ENCODE peak calls at places on chromosomes 3 and 15, in five cellular contexts. One of them, this sample, is unnamed.

GRCh38 chr3:142586803-142587406 is 8.4 kb upstream of the ATR start:
- DNase-seq in AG04450: peak; percentile 32
- DNase-seq in T-cell: no peak
- DNase-seq in H1: no peak
- DNase-seq in NCI-H2081: peak; percentile 81
- DNase-seq in this sample: peak; percentile 63

GRCh38 chr3:122577409-122578028 is at the start of gene PARP15:
- DNase-seq in AG04450: no peak
- DNase-seq in T-cell: peak; percentile 24
- DNase-seq in H1: peak; percentile 67
- DNase-seq in NCI-H2081: no peak
- DNase-seq in this sample: no peak

GRCh38 chr15:63049747-63050439 is 7.3 kb downstream of the TPM1 start:
- DNase-seq in AG04450: no peak
- DNase-seq in T-cell: no peak
- DNase-seq in H1: no peak
- DNase-seq in NCI-H2081: no peak
- DNase-seq in this sample: no peak

GRCh38 chr3:49723301-49723630 is 485 bp downstream of the GMPPB start:
- DNase-seq in AG04450: no peak
- DNase-seq in T-cell: peak; percentile 52
- DNase-seq in H1: no peak
- DNase-seq in NCI-H2081: no peak
- DNase-seq in this sample: no peak

GRCh38 chr3:105700575-105700974 is 168.2 kb downstream of the CBLB start:
- DNase-seq in AG04450: no peak
- DNase-seq in T-cell: no peak
- DNase-seq in H1: no peak
- DNase-seq in NCI-H2081: no peak
- DNase-seq in this sample: no peak

GRCh38 chr3:127539366-127540060 is 51.0 kb downstream of the TPRA1 start:
- DNase-seq in AG04450: no peak
- DNase-seq in T-cell: no peak
- DNase-seq in H1: no peak
- DNase-seq in NCI-H2081: no peak
- DNase-seq in this sample: no peak

GRCh38 chr3:23800731-23801130 is 5.0 kb upstream of the UBE2E1 start:
- DNase-seq in AG04450: no peak
- DNase-seq in T-cell: no peak
- DNase-seq in H1: no peak
- DNase-seq in NCI-H2081: no peak
- DNase-seq in this sample: no peak

GRCh38 chr15:95464091-95464888 is 866.2 kb upstream of the NR2F2 start:
- DNase-seq in AG04450: no peak
- DNase-seq in T-cell: no peak
- DNase-seq in H1: no peak
- DNase-seq in NCI-H2081: no peak
- DNase-seq in this sample: no peak

GRCh38 chr15:81165565-81165964 is 31.1 kb upstream of the IL16 start:
- DNase-seq in AG04450: no peak
- DNase-seq in T-cell: no peak
- DNase-seq in H1: no peak
- DNase-seq in NCI-H2081: no peak
- DNase-seq in this sample: no peak

GRCh38 chr3:102745881-102746280 is 311.1 kb downstream of the ZPLD1 start:
- DNase-seq in AG04450: no peak
- DNase-seq in T-cell: no peak
- DNase-seq in H1: no peak
- DNase-seq in NCI-H2081: no peak
- DNase-seq in this sample: no peak

GRCh38 chr15:52483712-52484111 is 45.0 kb downstream of the MYO5A start:
- DNase-seq in AG04450: no peak
- DNase-seq in T-cell: no peak
- DNase-seq in H1: no peak
- DNase-seq in NCI-H2081: no peak
- DNase-seq in this sample: no peak

GRCh38 chr3:125281411-125281810 is 68.9 kb upstream of the SLC12A8 start:
- DNase-seq in AG04450: no peak
- DNase-seq in T-cell: no peak
- DNase-seq in H1: no peak
- DNase-seq in NCI-H2081: no peak
- DNase-seq in this sample: no peak

GRCh38 chr15:89745131-89745530 is 5.9 kb downstream of the MESP1 start:
- DNase-seq in AG04450: no peak
- DNase-seq in T-cell: no peak
- DNase-seq in H1: no peak
- DNase-seq in NCI-H2081: no peak
- DNase-seq in this sample: no peak

GRCh38 chr3:124767259-124767658 is 37.0 kb downstream of the UMPS start:
- DNase-seq in AG04450: no peak
- DNase-seq in T-cell: no peak
- DNase-seq in H1: no peak
- DNase-seq in NCI-H2081: no peak
- DNase-seq in this sample: no peak

GRCh38 chr3:31567036-31567435 is 34.3 kb downstream of the STT3B start:
- DNase-seq in AG04450: no peak
- DNase-seq in T-cell: no peak
- DNase-seq in H1: no peak
- DNase-seq in NCI-H2081: no peak
- DNase-seq in this sample: no peak

GRCh38 chr3:27451845-27452244 is 32.3 kb downstream of the SLC4A7 start:
- DNase-seq in AG04450: no peak
- DNase-seq in T-cell: no peak
- DNase-seq in H1: no peak
- DNase-seq in NCI-H2081: no peak
- DNase-seq in this sample: no peak

GRCh38 chr3:15148614-15149013 is 49.7 kb upstream of the RBSN start:
- DNase-seq in AG04450: no peak
- DNase-seq in T-cell: no peak
- DNase-seq in H1: peak; percentile 56
- DNase-seq in NCI-H2081: no peak
- DNase-seq in this sample: no peak

GRCh38 chr3:21747376-21747775 is 3.6 kb downstream of the ZNF385D start:
- DNase-seq in AG04450: no peak
- DNase-seq in T-cell: no peak
- DNase-seq in H1: no peak
- DNase-seq in NCI-H2081: no peak
- DNase-seq in this sample: no peak

GRCh38 chr3:45677045-45677436 is 12.2 kb upstream of the SACM1L start:
- DNase-seq in AG04450: no peak
- DNase-seq in T-cell: peak; percentile 74
- DNase-seq in H1: no peak
- DNase-seq in NCI-H2081: no peak
- DNase-seq in this sample: no peak

GRCh38 chr3:177410734-177411133 is 213.5 kb upstream of the TBL1XR1 start:
- DNase-seq in AG04450: no peak
- DNase-seq in T-cell: peak; percentile 4
- DNase-seq in H1: no peak
- DNase-seq in NCI-H2081: peak; percentile 99
- DNase-seq in this sample: peak; percentile 69

GRCh38 chr3:107690522-107691138 is 167.9 kb downstream of the BBX start:
- DNase-seq in AG04450: peak; percentile 41
- DNase-seq in T-cell: no peak
- DNase-seq in H1: no peak
- DNase-seq in NCI-H2081: peak; percentile 33
- DNase-seq in this sample: peak; percentile 73

GRCh38 chr3:141366285-141367037 is 1.8 kb upstream of the ZBTB38 start:
- DNase-seq in AG04450: peak; percentile 89
- DNase-seq in T-cell: no peak
- DNase-seq in H1: no peak
- DNase-seq in NCI-H2081: no peak
- DNase-seq in this sample: no peak

GRCh38 chr3:150348500-150348899 is 59.6 kb upstream of the TSC22D2 start:
- DNase-seq in AG04450: no peak
- DNase-seq in T-cell: no peak
- DNase-seq in H1: no peak
- DNase-seq in NCI-H2081: no peak
- DNase-seq in this sample: no peak

GRCh38 chr3:33665294-33665693 is 52.8 kb downstream of the CLASP2 start:
- DNase-seq in AG04450: no peak
- DNase-seq in T-cell: no peak
- DNase-seq in H1: no peak
- DNase-seq in NCI-H2081: no peak
- DNase-seq in this sample: no peak

GRCh38 chr15:77959094-77959879 is 118.2 kb downstream of the TBC1D2B start:
- DNase-seq in AG04450: peak; percentile 20
- DNase-seq in T-cell: peak; percentile 40
- DNase-seq in H1: peak; percentile 99
- DNase-seq in NCI-H2081: peak; percentile 77
- DNase-seq in this sample: peak; percentile 62

GRCh38 chr3:183830187-183830586 is 4.8 kb upstream of the MAP6D1 start:
- DNase-seq in AG04450: no peak
- DNase-seq in T-cell: no peak
- DNase-seq in H1: no peak
- DNase-seq in NCI-H2081: no peak
- DNase-seq in this sample: no peak

GRCh38 chr15:77738038-77738370 is 105.3 kb upstream of the LINGO1 start:
- DNase-seq in AG04450: no peak
- DNase-seq in T-cell: no peak
- DNase-seq in H1: no peak
- DNase-seq in NCI-H2081: no peak
- DNase-seq in this sample: no peak

GRCh38 chr3:81216192-81216591 is 545.3 kb downstream of the GBE1 start:
- DNase-seq in AG04450: no peak
- DNase-seq in T-cell: no peak
- DNase-seq in H1: no peak
- DNase-seq in NCI-H2081: no peak
- DNase-seq in this sample: no peak

GRCh38 chr3:100400782-100401673 is at the start of the genes LNP1 and TOMM70:
- DNase-seq in AG04450: peak; percentile 89
- DNase-seq in T-cell: peak; percentile 92
- DNase-seq in H1: peak; percentile 93
- DNase-seq in NCI-H2081: peak; percentile 98
- DNase-seq in this sample: peak; percentile 98

GRCh38 chr3:8622873-8623725 is 21.5 kb downstream of the SSUH2 start:
- DNase-seq in AG04450: peak; percentile 36
- DNase-seq in T-cell: no peak
- DNase-seq in H1: peak; percentile 89
- DNase-seq in NCI-H2081: peak; percentile 13
- DNase-seq in this sample: peak; percentile 35

GRCh38 chr3:112333386-112334334 is 704 bp downstream of the CD200 start:
- DNase-seq in AG04450: no peak
- DNase-seq in T-cell: no peak
- DNase-seq in H1: peak; percentile 81
- DNase-seq in NCI-H2081: peak; percentile 10
- DNase-seq in this sample: peak; percentile 50

GRCh38 chr15:48785712-48786111 is 25.2 kb downstream of the CEP152 start:
- DNase-seq in AG04450: no peak
- DNase-seq in T-cell: no peak
- DNase-seq in H1: no peak
- DNase-seq in NCI-H2081: no peak
- DNase-seq in this sample: no peak

GRCh38 chr3:193407156-193407555 is 28.6 kb upstream of the ATP13A5 start:
- DNase-seq in AG04450: no peak
- DNase-seq in T-cell: no peak
- DNase-seq in H1: peak; percentile 44
- DNase-seq in NCI-H2081: no peak
- DNase-seq in this sample: peak; percentile 13

GRCh38 chr3:65028024-65028423 is 340.2 kb upstream of the ADAMTS9 start:
- DNase-seq in AG04450: no peak
- DNase-seq in T-cell: no peak
- DNase-seq in H1: no peak
- DNase-seq in NCI-H2081: no peak
- DNase-seq in this sample: no peak

GRCh38 chr3:122892118-122892517 is 97.2 kb downstream of the SLC49A4 start:
- DNase-seq in AG04450: no peak
- DNase-seq in T-cell: no peak
- DNase-seq in H1: no peak
- DNase-seq in NCI-H2081: no peak
- DNase-seq in this sample: no peak

GRCh38 chr3:9007213-9007612 is 43.9 kb upstream of the RAD18 start:
- DNase-seq in AG04450: no peak
- DNase-seq in T-cell: no peak
- DNase-seq in H1: no peak
- DNase-seq in NCI-H2081: no peak
- DNase-seq in this sample: no peak

GRCh38 chr3:158911586-158911985 is 109.7 kb downstream of the MFSD1 start:
- DNase-seq in AG04450: no peak
- DNase-seq in T-cell: no peak
- DNase-seq in H1: no peak
- DNase-seq in NCI-H2081: no peak
- DNase-seq in this sample: no peak

GRCh38 chr3:126414961-126415660 is 20.4 kb downstream of the CFAP100 start:
- DNase-seq in AG04450: no peak
- DNase-seq in T-cell: no peak
- DNase-seq in H1: no peak
- DNase-seq in NCI-H2081: no peak
- DNase-seq in this sample: no peak

GRCh38 chr3:185979721-185980121 is 41.9 kb upstream of the TRA2B start:
- DNase-seq in AG04450: no peak
- DNase-seq in T-cell: no peak
- DNase-seq in H1: no peak
- DNase-seq in NCI-H2081: no peak
- DNase-seq in this sample: no peak

GRCh38 chr3:144235489-144235888 is 263.9 kb downstream of the DIPK2A start:
- DNase-seq in AG04450: no peak
- DNase-seq in T-cell: no peak
- DNase-seq in H1: no peak
- DNase-seq in NCI-H2081: no peak
- DNase-seq in this sample: no peak

This sample was measured in NCI-H1436.